ENCODE peak calls at places on chromosomes 13 and 19, in ten cellular contexts. Z is PC-9, Y is neural progenitor cell, J is GM23338, M is IMR-90, Q is fibroblast of lung, K is mammary epithelial cell, H is hepatocyte, V is PC-3, R is H9. L is an unnamed sample.

GRCh38 chr13:106533101-106533939 is 2.1 kb downstream of the EFNB2 start:
- DNase-seq in Z (peak; percentile 91), Q (peak; percentile 81), V (peak; percentile 78), H (peak; percentile 95), K (peak; percentile 76), R (peak; percentile 79), M (peak; percentile 78), J (peak; percentile 88), Y (peak; percentile 93), L (peak; percentile 83)

GRCh38 chr13:80783926-80784325 is 443.0 kb upstream of the SPRY2 start:
- DNase-seq in Q (peak; percentile 39), K (no peak), R (no peak), H (no peak), V (no peak), J (peak; percentile 13), Z (no peak), Y (peak; percentile 34), M (no peak), L (peak; percentile 17)

GRCh38 chr13:44843403-44843802 is 145.9 kb downstream of the NUFIP1 start:
- DNase-seq in J (no peak), Y (no peak), H (no peak), K (peak; percentile 63), M (peak; percentile 34), Q (peak; percentile 85), V (no peak), R (no peak), Z (no peak), L (peak; percentile 30)

GRCh38 chr13:44818428-44818827 is 170.8 kb downstream of the NUFIP1 start:
- DNase-seq in Z (no peak), V (peak; percentile 30), J (peak; percentile 79), H (peak; percentile 44), Y (peak; percentile 81), R (peak; percentile 53), Q (no peak), K (peak; percentile 16), M (peak; percentile 43), L (peak; percentile 43)

GRCh38 chr13:46615888-46616531 is 63.0 kb downstream of the LRCH1 start:
- DNase-seq in M (peak; percentile 68), R (no peak), K (no peak), V (no peak), Q (peak; percentile 20), Y (no peak), Z (no peak), H (peak; percentile 20), J (no peak), L (peak; percentile 59)

GRCh38 chr13:32309812-32310706 is 5.1 kb downstream of the ZAR1L start:
- DNase-seq in K (peak; percentile 37), Y (peak; percentile 63), M (peak; percentile 72), J (peak; percentile 74), V (peak; percentile 65), Q (peak; percentile 47), Z (peak; percentile 17), H (peak; percentile 74), R (peak; percentile 32), L (peak; percentile 65)

GRCh38 chr13:43676320-43676719 is 110.5 kb downstream of the ENOX1 start:
- DNase-seq in K (no peak), M (no peak), Y (no peak), R (no peak), J (no peak), Z (no peak), H (no peak), Q (no peak), V (no peak), L (no peak)

GRCh38 chr19:2983351-2984195 is 6.2 kb downstream of the TLE6 start:
- DNase-seq in Z (peak; percentile 63), K (peak; percentile 76), Q (peak; percentile 78), Y (peak; percentile 92), M (peak; percentile 7), H (peak; percentile 75), V (peak; percentile 44), J (peak; percentile 93), R (peak; percentile 92), L (peak; percentile 60)

GRCh38 chr13:94556016-94556415 is 39.9 kb downstream of the TGDS start:
- DNase-seq in R (no peak), V (no peak), H (no peak), Z (no peak), Q (no peak), Y (no peak), J (no peak), M (no peak), K (no peak), L (no peak)

GRCh38 chr13:94556646-94557045 is 39.3 kb downstream of the TGDS start:
- DNase-seq in J (no peak), Y (no peak), Q (no peak), H (no peak), M (no peak), Z (no peak), K (no peak), R (no peak), V (no peak), L (peak; percentile 13)

GRCh38 chr13:94558721-94559120 is 37.2 kb downstream of the TGDS start:
- DNase-seq in K (no peak), Z (no peak), H (no peak), Y (no peak), J (peak; percentile 29), M (no peak), Q (peak; percentile 16), R (no peak), V (no peak), L (no peak)

GRCh38 chr13:94559201-94559795 is 36.7 kb downstream of the TGDS start:
- DNase-seq in Z (no peak), R (no peak), K (no peak), H (no peak), Q (no peak), J (no peak), Y (no peak), V (no peak), M (no peak), L (no peak)

GRCh38 chr13:94557836-94558235 is 38.1 kb downstream of the TGDS start:
- DNase-seq in Q (no peak), V (no peak), J (no peak), R (no peak), K (no peak), Y (no peak), Z (no peak), H (no peak), M (no peak), L (peak; percentile 20)
- H3K4me2 ChIP-seq in Q (no peak overlapping the region), V (no peak overlapping the region), J (no peak overlapping the region), R (no peak overlapping the region), K (no peak overlapping the region), Y (no peak overlapping the region), Z (no peak overlapping the region), H (no peak overlapping the region), M (no peak overlapping the region), L (no peak overlapping the region)

GRCh38 chr19:7348587-7349230 is at the start of gene ARHGEF18:
- DNase-seq in H (no peak), Q (no peak), J (no peak), M (no peak), K (no peak), Y (no peak), V (no peak), R (no peak), Z (no peak), L (no peak)

GRCh38 chr19:7346488-7346971 is 2.2 kb upstream of the ARHGEF18 start:
- DNase-seq in H (no peak), R (no peak), V (no peak), M (no peak), Z (no peak), K (no peak), Y (no peak), Q (no peak), J (no peak), L (no peak)

GRCh38 chr19:7349961-7350711 is 1.4 kb downstream of the ARHGEF18 start:
- DNase-seq in M (no peak), Y (no peak), Q (no peak), K (no peak), H (no peak), Z (no peak), J (no peak), R (no peak), V (no peak), L (no peak)

GRCh38 chr19:7351861-7352260 is 3.1 kb downstream of the ARHGEF18 start:
- DNase-seq in H (no peak), K (no peak), Z (no peak), Y (no peak), M (no peak), J (no peak), V (no peak), R (no peak), Q (no peak), L (no peak)

DNA sequence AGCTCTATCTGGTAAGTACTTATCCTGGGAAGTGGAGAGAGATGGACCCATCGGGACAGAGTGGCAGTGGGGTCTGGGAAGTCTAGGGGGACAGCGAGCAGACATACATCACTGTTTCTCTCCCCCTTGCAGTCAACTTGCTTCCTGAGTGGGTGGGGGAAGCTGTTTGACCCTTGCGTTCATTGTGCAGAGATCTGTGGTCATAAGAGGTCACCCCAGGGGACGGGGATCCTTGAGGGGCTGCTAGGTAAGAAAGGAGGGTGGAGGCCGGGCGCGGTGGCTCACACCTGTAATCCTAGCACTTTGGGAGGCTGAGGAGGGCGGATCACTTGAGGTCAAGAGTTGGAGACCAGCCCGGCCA is 474 bp downstream of the ARHGEF18 start:
- DNase-seq in M (no peak), Y (no peak), V (no peak), H (no peak), R (no peak), K (no peak), Q (no peak), J (no peak), Z (no peak), L (no peak)
- H3K4me1 ChIP-seq in M (no peaks in the 10 kb centered on the region), Y (no peaks in the 10 kb centered on the region), V (peaks cover 7% of the 10 kb centered on the region), H (no peaks in the 10 kb centered on the region), R (no peaks in the 10 kb centered on the region), K (no peaks in the 10 kb centered on the region), Q (no peaks in the 10 kb centered on the region), J (no peaks in the 10 kb centered on the region), Z (no peaks in the 10 kb centered on the region), L (no peaks in the 10 kb centered on the region)

GRCh38 chr13:101416181-101417042 is at the start of gene NALCN:
- DNase-seq in Z (peak; percentile 55), J (peak; percentile 59), Q (peak; percentile 30), Y (peak; percentile 71), V (peak; percentile 39), R (peak; percentile 39), K (peak; percentile 14), M (no peak), H (peak; percentile 40), L (peak; percentile 30)

GRCh38 chr13:101417043-101417406 is 717 bp upstream of the NALCN start:
- DNase-seq in J (no peak), M (peak; percentile 84), V (peak; percentile 91), Z (peak; percentile 22), R (no peak), Q (peak; percentile 64), K (peak; percentile 87), Y (peak; percentile 9), H (no peak), L (peak; percentile 56)

GRCh38 chr13:101412076-101412475 is 4.2 kb downstream of the NALCN start:
- DNase-seq in Q (no peak), K (no peak), V (no peak), H (no peak), J (no peak), R (no peak), M (no peak), Z (no peak), Y (no peak), L (no peak)

GRCh38 chr13:101417501-101417900 is 1.2 kb upstream of the NALCN start:
- DNase-seq in R (no peak), K (no peak), V (no peak), Q (no peak), M (no peak), Y (no peak), J (no peak), Z (no peak), H (no peak), L (no peak)

GRCh38 chr13:101415358-101416174 is 742 bp downstream of the NALCN start:
- DNase-seq in H (no peak), K (no peak), Y (peak; percentile 3), J (peak; percentile 17), Z (peak; percentile 36), Q (no peak), V (no peak), M (no peak), R (no peak), L (no peak)
- H3K4me2 ChIP-seq in H (peak overlapping the region; percentile 94), K (peak overlapping the region; percentile 99), Y (peak overlapping the region; percentile 88), J (peak overlapping the region; percentile 86), Z (peak overlapping the region; percentile 91), Q (peak overlapping the region; percentile 59), V (peak overlapping the region; percentile 96), M (peak overlapping the region; percentile 14), R (peak overlapping the region; percentile 54), L (peak overlapping the region; percentile 100)

GRCh38 chr19:6061420-6062130 is 48.7 kb downstream of the RFX2 start:
- DNase-seq in R (no peak), H (no peak), V (no peak), J (no peak), Y (no peak), Z (no peak), Q (no peak), M (no peak), K (no peak), L (no peak)
- H3K4me1 ChIP-seq in R (peaks cover 4% of the 10 kb centered on the region), H (peaks cover 21% of the 10 kb centered on the region), V (peaks cover 55% of the 10 kb centered on the region), J (peaks cover 5% of the 10 kb centered on the region), Y (peaks cover 8% of the 10 kb centered on the region), Z (peaks cover 74% of the 10 kb centered on the region), Q (peaks cover 20% of the 10 kb centered on the region), M (peaks cover 25% of the 10 kb centered on the region), K (peaks cover 84% of the 10 kb centered on the region), L (peaks cover 18% of the 10 kb centered on the region)